ENCODE peak calls at places on chromosome 13, in nine cellular contexts. T is NCI-H187 treated with DMSO at 0.1 percent for 48 hours; U is stimulated activated CD4-positive, alpha-beta T cell treated with anti-CD3 and anti-CD28 coated beads, Interleukin-4, amount 100 ng/mL, for 4 hours; H is NK-92 treated with Interleukin-12 subunit alpha and Interleukin-12 subunit beta, amount 100 ng/mL, for 24 hours; M is mucosa of descending colon; Z is posterior cingulate gyrus; X is naive thymus-derived CD8-positive, alpha-beta T cell; Y is globus pallidus; F is lower lobe of right lung. C is an unnamed sample.

GRCh38 chr13:78254113-78254512 is 335.5 kb upstream of the EDNRB start:
- DNase-seq in H (no peak), Y (no peak), Z (no peak), M (no peak), U (no peak), X (no peak), F (no peak), T (no peak), C (no peak)

GRCh38 chr13:106484755-106485193 is 50.7 kb downstream of the EFNB2 start:
- DNase-seq in F (no peak), U (no peak), X (no peak), M (no peak), Y (peak), Z (no peak), T (no peak), H (no peak), C (no peak)

GRCh38 chr13:80979035-80979641 is 638.2 kb upstream of the SPRY2 start:
- DNase-seq in Y (peak), T (no peak), M (no peak), F (peak), X (no peak), Z (peak), H (no peak), U (no peak), C (no peak)

GRCh38 chr13:43305416-43305815 is 282.0 kb downstream of the DNAJC15 start:
- DNase-seq in Z (no peak), M (no peak), H (no peak), T (no peak), X (no peak), Y (no peak), U (no peak), F (no peak), C (no peak)

GRCh38 chr13:109155301-109155761 is 525.9 kb downstream of the MYO16 start:
- DNase-seq in M (no peak), Y (no peak), H (no peak), U (no peak), F (no peak), T (no peak), Z (no peak), X (no peak), C (no peak)

GRCh38 chr13:109815651-109816050 is 29.3 kb upstream of the IRS2 start:
- DNase-seq in X (no peak), M (no peak), H (no peak), F (no peak), Z (no peak), Y (no peak), U (no peak), T (no peak), C (no peak)

GRCh38 chr13:21579754-21580316 is 24.1 kb downstream of the MICU2 start:
- DNase-seq in Y (no peak), M (no peak), F (no peak), H (no peak), U (no peak), Z (no peak), T (no peak), X (no peak), C (peak)

GRCh38 chr13:108558489-108558888 is 70.9 kb upstream of the MYO16 start:
- DNase-seq in M (no peak), Y (no peak), Z (no peak), T (no peak), H (no peak), F (no peak), X (no peak), U (no peak), C (no peak)

GRCh38 chr13:33487575-33488243 is 202.2 kb upstream of the STARD13 start:
- DNase-seq in M (no peak), F (no peak), H (no peak), T (no peak), X (no peak), U (no peak), Z (no peak), Y (peak), C (no peak)

GRCh38 chr13:44206429-44206828 is 167.2 kb upstream of the SERP2 start:
- DNase-seq in U (no peak), X (no peak), F (no peak), Y (no peak), H (no peak), Z (no peak), M (no peak), T (no peak), C (no peak)

GRCh38 chr13:79287994-79288795 is 117.9 kb downstream of the RBM26 start:
- DNase-seq in Y (no peak), Z (no peak), F (no peak), H (no peak), U (no peak), T (peak), X (no peak), M (no peak), C (no peak)

GRCh38 chr13:97191143-97191542 is 31.0 kb upstream of the MBNL2 start:
- DNase-seq in X (no peak), Y (peak), M (peak), U (no peak), F (no peak), T (no peak), Z (peak), H (no peak), C (no peak)

GRCh38 chr13:86559915-86560314 is 760.7 kb upstream of the SLITRK6 start:
- DNase-seq in H (no peak), U (no peak), T (no peak), Y (no peak), F (no peak), X (no peak), Z (no peak), M (no peak), C (no peak)

GRCh38 chr13:79369226-79369625 is 36.8 kb downstream of the RBM26 start:
- DNase-seq in X (no peak), T (no peak), M (no peak), F (no peak), Z (no peak), H (no peak), U (no peak), Y (no peak), C (no peak)

GRCh38 chr13:103898481-103898880 is 832.3 kb upstream of the SLC10A2 start:
- DNase-seq in X (no peak), Y (no peak), H (no peak), F (no peak), T (no peak), Z (no peak), U (no peak), M (no peak), C (no peak)

GRCh38 chr13:40961224-40961623 is 57.9 kb downstream of the ELF1 start:
- DNase-seq in X (no peak), Y (no peak), T (no peak), U (no peak), M (no peak), F (no peak), Z (no peak), H (no peak), C (no peak)